ENCODE peak calls at places on chromosomes 4 and X, in ten cellular contexts. H, R, G, V, Q, C, K, E, Z and L are unnamed samples.
A peak's percentile ranks its signal among the peaks of the same experiment; 100 is the strongest.

GRCh38 chr4:20311863-20312262 is 60.2 kb downstream of the SLIT2 start:
- DNase-seq in H (no peak), R (no peak), G (no peak), V (no peak), Q (no peak), C (no peak), K (no peak), E (no peak), Z (peak; percentile 77), L (no peak)

GRCh38 chr4:81715335-81715734 is 243.6 kb upstream of the RASGEF1B start:
- DNase-seq in H (no peak), R (no peak), G (no peak), V (no peak), Q (no peak), C (no peak), K (no peak), E (no peak), Z (no peak), L (no peak)

GRCh38 chr4:183211533-183211932 is 108.5 kb downstream of the CLDN22 start:
- DNase-seq in H (no peak), R (no peak), G (no peak), V (no peak), Q (no peak), C (no peak), K (no peak), E (no peak), Z (no peak), L (no peak)

GRCh38 chr4:7760228-7760627 is 179.4 kb downstream of the AFAP1 start:
- DNase-seq in H (no peak), R (no peak), G (no peak), V (no peak), Q (no peak), C (no peak), K (no peak), E (no peak), Z (no peak), L (no peak)

GRCh38 chr4:13705521-13706035 is 78.1 kb upstream of the BOD1L1 start:
- DNase-seq in H (no peak), R (no peak), G (no peak), V (no peak), Q (no peak), C (no peak), K (no peak), E (no peak), Z (no peak), L (no peak)

GRCh38 chr4:26171953-26172352 is 148.9 kb upstream of the RBPJ start:
- DNase-seq in H (no peak), R (no peak), G (no peak), V (no peak), Q (no peak), C (no peak), K (peak; percentile 88), E (no peak), Z (peak; percentile 17), L (no peak)

GRCh38 chr4:113157086-113157857 is 107.8 kb downstream of the ANK2 start:
- DNase-seq in H (no peak), R (no peak), G (no peak), V (no peak), Q (no peak), C (no peak), K (no peak), E (no peak), Z (no peak), L (no peak)

GRCh38 chrX:70755850-70756249 is 152.7 kb downstream of the TEX11 start:
- DNase-seq in H (no peak), R (no peak), G (peak; percentile 54), V (no peak), Q (no peak), C (no peak), K (no peak), E (no peak), Z (no peak), L (no peak)

GRCh38 chrX:46180258-46180687 is 364.9 kb downstream of the ZNF674 start:
- DNase-seq in H (peak; percentile 85), R (peak; percentile 13), G (no peak), V (no peak), Q (no peak), C (no peak), K (peak; percentile 89), E (no peak), Z (peak; percentile 98), L (peak; percentile 93)

GRCh38 chrX:139890991-139891700 is 41.7 kb downstream of the ATP11C start:
- DNase-seq in H (no peak), R (no peak), G (no peak), V (no peak), Q (no peak), C (no peak), K (peak; percentile 75), E (no peak), Z (peak; percentile 42), L (no peak)

GRCh38 chrX:154775611-154776349 is 13.1 kb downstream of the DKC1 start:
- DNase-seq in H (no peak), R (no peak), G (no peak), V (no peak), Q (no peak), C (no peak), K (peak; percentile 42), E (no peak), Z (no peak), L (peak; percentile 55)

GRCh38 chrX:47217121-47217851 is 1.2 kb upstream of the CDK16 start:
- DNase-seq in H (no peak), R (no peak), G (no peak), V (no peak), Q (no peak), C (no peak), K (peak; percentile 78), E (peak; percentile 9), Z (peak; percentile 62), L (peak; percentile 43)

GRCh38 chrX:33831211-33831610 is 300.9 kb downstream of the FAM47A start:
- DNase-seq in H (no peak), R (no peak), G (no peak), V (no peak), Q (no peak), C (no peak), K (no peak), E (no peak), Z (no peak), L (no peak)

GRCh38 chr4:87543835-87544461 is 14.8 kb upstream of the SPARCL1 start:
- DNase-seq in H (peak; percentile 38), R (no peak), G (no peak), V (no peak), Q (no peak), C (no peak), K (peak; percentile 78), E (peak; percentile 20), Z (peak; percentile 58), L (peak; percentile 37)

GRCh38 chrX:47854474-47854873 is 17.8 kb downstream of the ZNF81 start:
- DNase-seq in H (no peak), R (no peak), G (peak; percentile 15), V (no peak), Q (peak; percentile 42), C (no peak), K (peak; percentile 45), E (peak; percentile 10), Z (peak; percentile 10), L (peak; percentile 32)

GRCh38 chrX:28701222-28701621 is 114.0 kb downstream of the IL1RAPL1 start:
- DNase-seq in H (no peak), R (no peak), G (no peak), V (no peak), Q (no peak), C (no peak), K (no peak), E (no peak), Z (no peak), L (no peak)

GRCh38 chrX:56248492-56248891 is 16.3 kb downstream of the KLF8 start:
- DNase-seq in H (peak; percentile 21), R (peak; percentile 24), G (peak; percentile 51), V (no peak), Q (peak; percentile 49), C (peak; percentile 53), K (peak; percentile 54), E (peak; percentile 43), Z (peak; percentile 34), L (peak; percentile 56)

DNA sequence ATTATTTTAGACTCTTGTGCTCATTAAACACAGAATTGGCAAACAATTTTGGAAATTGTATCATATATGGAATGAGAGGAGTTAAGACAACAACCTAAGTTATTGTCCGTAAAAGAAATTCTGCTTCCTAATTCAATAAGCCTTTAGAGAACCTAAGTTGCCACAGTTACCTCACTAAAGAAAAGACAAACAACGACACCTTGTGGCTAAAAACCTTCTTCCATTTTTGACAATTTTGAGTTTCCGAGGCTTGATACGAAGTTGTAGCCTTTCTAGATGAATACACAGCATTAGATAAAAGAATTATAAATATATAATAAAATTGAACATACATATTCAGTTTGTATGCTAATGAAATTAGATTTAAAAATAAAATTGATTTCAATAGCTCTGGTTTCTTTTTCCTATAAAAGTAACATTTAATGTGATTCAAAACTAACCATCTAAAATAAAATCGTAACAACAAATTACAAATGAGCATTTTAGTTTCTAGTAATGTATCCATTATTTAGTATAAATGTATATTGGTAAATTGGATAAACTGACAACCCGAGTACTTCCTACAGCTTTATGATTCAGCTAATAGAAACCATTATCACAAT is 275.1 kb downstream of the GPM6A start:
- DNase-seq in H (peak; percentile 72), R (no peak), G (no peak), V (no peak), Q (no peak), C (peak; percentile 20), K (peak; percentile 80), E (peak; percentile 21), Z (peak; percentile 66), L (peak; percentile 59)
- TF ChIP-seq CTCF in H (peak; percentile 50), R (peak; percentile 34), G (no peak), V (peak; percentile 57), Q (peak; percentile 75), C (peak; percentile 38), K (peak; percentile 59), E (peak; percentile 59), Z (peak; percentile 62), L (peak; percentile 23)

DNA sequence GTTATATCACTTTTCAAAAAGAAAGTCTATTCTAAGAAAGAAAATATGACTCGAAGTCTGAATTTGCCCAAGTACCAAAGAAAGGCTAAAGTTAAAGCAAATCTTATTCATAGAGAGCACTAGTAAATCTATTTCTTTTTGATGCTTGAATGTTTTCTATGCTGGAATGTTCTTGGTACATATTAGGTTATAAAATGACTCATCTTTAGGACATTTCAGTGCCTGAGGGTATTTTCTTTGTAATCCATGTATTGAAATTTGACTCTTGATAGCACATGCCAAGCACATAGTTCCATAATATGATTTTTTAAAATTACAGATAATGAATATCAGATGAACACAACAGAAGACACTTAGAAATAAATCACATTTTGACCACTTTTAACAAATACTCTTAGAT is 232.8 kb downstream of the TRIML1 start:
- DNase-seq in H (peak; percentile 13), R (no peak), G (no peak), V (no peak), Q (no peak), C (no peak), K (peak; percentile 49), E (no peak), Z (peak; percentile 31), L (no peak)
- TF ChIP-seq CTCF in H (no peak), R (no peak), G (no peak), V (no peak), Q (no peak), C (no peak), K (no peak), E (no peak), Z (no peak), L (no peak)

GRCh38 chr4:176896211-176896610 is 103.5 kb upstream of the VEGFC start:
- DNase-seq in H (no peak), R (no peak), G (no peak), V (no peak), Q (no peak), C (no peak), K (no peak), E (no peak), Z (no peak), L (no peak)
- TF ChIP-seq CTCF in H (no peak), R (no peak), G (no peak), V (no peak), Q (no peak), C (no peak), K (no peak), E (no peak), Z (no peak), L (no peak)

GRCh38 chr4:3898098-3898497 is 131.9 kb downstream of the ADRA2C start:
- DNase-seq in H (no peak), R (no peak), G (no peak), V (no peak), Q (no peak), C (no peak), K (no peak), E (no peak), Z (no peak), L (no peak)
- TF ChIP-seq CTCF in H (no peak), R (no peak), G (no peak), V (no peak), Q (no peak), C (no peak), K (no peak), E (no peak), Z (no peak), L (no peak)